ENCODE peak calls at places on chromosomes 5 and 9, in eight cellular contexts. Q is naive B cell; K is esophagus squamous epithelium; J is Karpas-422; Y is stimulated activated CD4-positive, alpha-beta T cell treated with anti-CD3 and anti-CD28 coated beads, Interleukin-15, amount 100 ng/mL, for 1 hour; N is H54; T is GDM1; V is activated CD8-positive, alpha-beta T cell treated with anti-CD3 and anti-CD28 coated beads for 36 hours. I is an unnamed sample.

GRCh38 chr9:123354806-123355508 is 1.0 kb upstream of the CRB2 start:
- DNase-seq in Y (no peak), V (no peak), K (no peak), N (no peak), T (no peak), J (no peak), Q (no peak), I (no peak)

GRCh38 chr5:122014232-122014940 is 52.6 kb downstream of the SRFBP1 start:
- DNase-seq in T (no peak), K (no peak), V (no peak), Q (no peak), Y (no peak), N (no peak), J (no peak), I (no peak)

GRCh38 chr5:113764382-113764781 is 250.9 kb downstream of the YTHDC2 start:
- DNase-seq in V (no peak), J (no peak), T (no peak), Q (no peak), K (no peak), N (no peak), Y (no peak), I (no peak)

GRCh38 chr9:16243798-16244197 is 626.7 kb downstream of the BNC2 start:
- DNase-seq in Y (no peak), K (no peak), V (no peak), N (no peak), Q (no peak), T (no peak), J (no peak), I (no peak)

GRCh38 chr5:45826055-45826454 is 129.9 kb upstream of the HCN1 start:
- DNase-seq in N (no peak), K (no peak), Q (no peak), T (no peak), J (no peak), Y (no peak), V (no peak), I (no peak)

GRCh38 chr5:31172881-31173280 is 20.6 kb upstream of the CDH6 start:
- DNase-seq in V (no peak), J (no peak), N (no peak), Q (no peak), K (no peak), Y (no peak), T (no peak), I (no peak)

GRCh38 chr5:84729326-84729725 is 344.6 kb upstream of the EDIL3 start:
- DNase-seq in V (no peak), J (no peak), K (no peak), Q (no peak), T (no peak), Y (no peak), N (no peak), I (no peak)

GRCh38 chr9:84411647-84412267 is 71.2 kb upstream of the SLC28A3 start:
- DNase-seq in V (no peak), N (no peak), T (no peak), K (no peak), Q (no peak), J (no peak), Y (no peak), I (no peak)

GRCh38 chr9:131107760-131108159 is 11.4 kb downstream of the AIF1L start:
- DNase-seq in Q (no peak), N (no peak), J (no peak), Y (no peak), K (no peak), V (no peak), T (no peak), I (no peak)

GRCh38 chr5:80146036-80146435 is 109.8 kb downstream of the SERINC5 start:
- DNase-seq in V (no peak), Y (no peak), K (no peak), J (peak), N (no peak), Q (no peak), T (no peak), I (no peak)

GRCh38 chr5:136028782-136029742 is at the start of gene TGFBI:
- DNase-seq in N (no peak), V (peak), J (no peak), T (no peak), Q (no peak), Y (peak), K (no peak), I (no peak)

GRCh38 chr5:157549283-157549629 is 26.3 kb downstream of the ADAM19 start:
- DNase-seq in N (no peak), K (no peak), J (no peak), Q (no peak), V (no peak), T (no peak), Y (no peak), I (no peak)

GRCh38 chr9:4298255-4299005 is 1.4 kb downstream of the GLIS3 start:
- DNase-seq in Y (peak), V (peak), Q (no peak), J (no peak), T (no peak), N (no peak), K (no peak), I (no peak)

GRCh38 chr5:15003511-15003920 is 131.9 kb upstream of the ANKH start:
- DNase-seq in Y (no peak), V (peak), J (peak), T (peak), N (peak), K (no peak), Q (peak), I (peak)

GRCh38 chr9:16266648-16267276 is 603.7 kb downstream of the BNC2 start:
- DNase-seq in Y (no peak), V (peak), N (no peak), J (peak), Q (no peak), T (no peak), K (no peak), I (no peak)